ENCODE peak calls at places on chromosome 18, in six cellular contexts. X is HepG2; J is CD8-positive, alpha-beta T cell; V is left lung; S is upper lobe of right lung; F is endodermal cell. P is an unnamed sample. For H3K27me3, the result is how much of the 10 kb centered on the place peaks cover.

GRCh38 chr18:13236411-13236810 is 17.9 kb downstream of the LDLRAD4 start:
- DNase-seq in X (no peak), J (no peak), V (no peak), S (no peak), F (peak), P (no peak)

GRCh38 chr18:61019902-61020301 is 313.3 kb upstream of the CDH20 start:
- DNase-seq in X (no peak), J (no peak), V (no peak), S (no peak), F (no peak), P (no peak)

GRCh38 chr18:43012951-43013350 is 102.5 kb downstream of the RIT2 start:
- DNase-seq in X (no peak), J (no peak), V (no peak), S (no peak), F (no peak), P (no peak)

GRCh38 chr18:37362158-37362890 is 203.3 kb downstream of the CELF4 start:
- DNase-seq in X (peak), J (no peak), V (peak), S (no peak), F (peak), P (no peak)

GRCh38 chr18:48514786-48515185 is 24.0 kb upstream of the CTIF start:
- DNase-seq in X (no peak), J (no peak), V (no peak), S (no peak), F (no peak), P (no peak)

GRCh38 chr18:41731887-41732286 is 223.1 kb upstream of the PIK3C3 start:
- DNase-seq in X (no peak), J (no peak), V (no peak), S (no peak), F (no peak), P (no peak)

GRCh38 chr18:37630326-37630725 is 64.7 kb upstream of the CELF4 start:
- DNase-seq in X (no peak), J (no peak), V (no peak), S (no peak), F (no peak), P (no peak)

GRCh38 chr18:5914016-5914415 is 18.7 kb upstream of the TMEM200C start:
- DNase-seq in X (no peak), J (no peak), V (no peak), S (no peak), F (no peak), P (no peak)

GRCh38 chr18:13235326-13235937 is 16.9 kb downstream of the LDLRAD4 start:
- DNase-seq in X (no peak), J (no peak), V (no peak), S (no peak), F (peak), P (no peak)

GRCh38 chr18:44736664-44737063 is 56.0 kb downstream of the SETBP1 start:
- DNase-seq in X (no peak), J (no peak), V (no peak), S (no peak), F (no peak), P (no peak)

GRCh38 chr18:34522627-34523026 is 187.5 kb upstream of the DTNA start:
- DNase-seq in X (no peak), J (no peak), V (no peak), S (no peak), F (no peak), P (no peak)

GRCh38 chr18:79251021-79251420 is 144.7 kb upstream of the NFATC1 start:
- DNase-seq in X (no peak), J (no peak), V (no peak), S (no peak), F (no peak), P (no peak)

GRCh38 chr18:26771524-26771923 is 94.0 kb downstream of the AQP4 start:
- DNase-seq in X (peak), J (no peak), V (no peak), S (no peak), F (peak), P (no peak)
- TF ChIP-seq CTCF in X (peak), J (no peak), V (peak), S (peak), F (peak), P (no peak)

GRCh38 chr18:32441536-32441935 is 29.1 kb downstream of the GAREM1 start:
- DNase-seq in X (no peak), J (no peak), V (no peak), S (no peak), F (no peak), P (no peak)
- H3K4me3 ChIP-seq in X (no peak), J (no peak), V (no peak), S (no peak), F (no peak), P (no peak)

GRCh38 chr18:11672198-11672597 is 16.9 kb upstream of the GNAL start:
- DNase-seq in X (no peak), J (no peak), V (no peak), S (no peak), F (peak), P (no peak)
- H3K27me3 ChIP-seq in X (under half), J (under half), V (under half), S (under half), F (under half), P (under half)

DNA sequence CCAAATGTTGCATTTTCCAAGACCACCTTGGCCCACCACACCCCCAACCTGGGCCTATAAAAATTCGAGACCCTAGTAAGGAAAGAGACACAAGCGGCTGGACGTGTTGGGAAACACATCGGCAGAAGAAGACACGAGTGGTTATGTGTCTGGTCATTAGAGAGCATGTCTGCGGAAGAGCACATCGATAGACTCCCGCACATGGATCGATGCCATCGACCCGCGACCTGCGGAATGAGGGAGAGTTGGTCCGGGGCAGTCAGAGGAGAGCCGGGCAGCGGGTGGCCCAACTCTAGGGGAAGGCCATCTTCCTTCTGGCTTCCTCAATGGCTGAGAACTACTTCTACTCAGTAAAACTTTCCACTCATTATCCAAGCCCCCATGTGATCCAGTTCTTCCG is 219.4 kb downstream of the TGIF1 start:
- DNase-seq in X (no peak), J (no peak), V (no peak), S (no peak), F (peak), P (no peak)
- TF ChIP-seq CTCF in X (no peak), J (no peak), V (no peak), S (no peak), F (no peak), P (no peak)

DNA sequence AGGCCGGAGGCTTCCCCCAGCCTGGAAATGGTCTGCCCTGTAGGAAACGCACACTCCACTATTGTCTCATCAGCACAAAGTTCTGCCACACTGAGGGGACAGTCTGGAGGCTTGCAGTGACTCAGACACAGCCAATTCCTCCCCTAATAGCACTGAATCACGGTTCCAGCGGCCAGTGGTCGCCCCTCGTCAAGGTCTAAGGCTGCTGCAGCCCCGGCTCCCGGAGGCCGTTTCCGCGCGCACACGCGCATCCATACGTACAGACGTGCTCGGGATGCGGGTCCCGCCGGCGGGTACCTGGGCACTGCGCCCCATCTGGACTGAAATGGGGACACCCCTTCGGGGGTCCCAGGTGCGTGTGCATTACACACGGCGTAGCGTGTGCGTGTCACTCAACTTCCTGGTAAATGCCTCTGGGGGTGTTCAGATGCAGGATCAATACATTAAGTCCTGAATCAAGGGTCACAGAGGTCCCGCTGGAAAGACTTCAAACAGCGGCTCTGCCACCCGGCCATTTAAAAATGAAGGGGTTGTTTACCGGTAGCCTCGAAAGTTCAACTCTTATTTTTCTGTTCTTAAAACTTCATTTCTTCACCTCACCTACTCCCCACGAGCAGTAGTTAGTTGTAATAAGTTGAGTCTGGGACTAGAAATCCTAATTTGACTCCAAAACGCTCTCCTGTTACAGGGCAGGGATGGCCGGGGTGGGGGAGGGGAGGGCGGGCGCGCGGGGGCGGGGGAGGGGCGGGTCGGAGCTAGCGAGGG is 575 bp upstream of the ZNF516 start:
- DNase-seq in X (peak), J (no peak), V (peak), S (no peak), F (peak), P (no peak)
- H3K4me3 ChIP-seq in X (peak), J (peak), V (peak), S (peak), F (peak), P (peak)

DNA sequence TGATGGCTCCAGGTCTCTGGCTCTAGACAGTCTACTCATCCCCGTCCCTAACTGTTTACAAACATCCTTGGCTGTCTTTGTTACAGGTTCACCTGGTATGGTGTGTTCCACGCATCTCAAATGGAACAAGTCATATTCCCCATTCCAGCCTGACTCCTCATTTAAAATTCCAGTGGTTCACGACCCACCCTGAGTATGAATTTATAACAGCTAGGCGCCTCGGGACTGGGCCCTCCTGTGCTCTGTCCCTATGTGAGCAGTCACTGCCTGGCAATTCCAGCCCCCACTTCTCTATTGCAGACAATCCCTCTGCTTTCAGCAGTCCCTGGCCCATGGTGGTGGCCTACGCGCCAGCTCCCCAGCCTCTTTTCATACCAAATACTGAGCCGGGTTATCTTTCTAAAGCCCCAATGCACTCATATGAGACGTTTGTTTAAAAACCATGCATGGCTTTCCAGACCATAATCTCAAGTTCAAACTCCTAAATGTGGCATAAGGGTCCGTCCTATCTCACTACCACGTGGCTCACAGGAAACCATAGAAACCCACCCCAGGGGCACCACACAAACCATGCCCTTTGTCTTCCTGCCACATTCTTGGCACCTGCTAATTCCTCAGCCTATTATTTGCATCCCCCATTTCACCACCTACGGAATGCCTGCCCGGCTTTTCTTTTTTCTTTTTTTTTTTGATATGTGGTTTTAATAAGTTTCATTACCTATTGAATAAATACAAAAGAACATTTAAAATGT is 1.6 kb downstream of the SERPINB8 start:
- DNase-seq in X (no peak), J (no peak), V (no peak), S (no peak), F (no peak), P (no peak)
- H3K27me3 ChIP-seq in X (under half), J (under half), V (under half), S (under half), F (under half), P (under half)

DNA sequence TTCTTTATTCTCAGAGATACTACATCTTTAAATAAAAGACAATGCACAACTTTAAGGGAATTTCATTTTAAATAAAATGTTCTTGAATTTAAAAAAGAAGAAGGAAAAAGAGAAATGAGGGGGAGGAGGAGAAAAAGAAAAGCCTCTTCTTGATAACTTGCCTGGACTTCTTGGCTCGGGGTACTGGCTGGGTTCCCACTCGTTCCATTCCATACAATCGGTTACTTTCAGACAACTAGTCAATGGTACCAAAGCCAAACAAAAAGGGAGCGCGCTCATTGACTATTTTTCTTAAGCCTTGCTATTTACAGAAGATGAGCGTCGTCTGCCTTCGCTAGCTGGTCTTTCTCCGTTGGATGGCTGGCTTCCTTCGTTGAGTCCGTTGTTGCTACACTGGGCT is 260.5 kb downstream of the ZNF516 start:
- DNase-seq in X (no peak), J (no peak), V (no peak), S (no peak), F (no peak), P (no peak)
- TF ChIP-seq CTCF in X (no peak), J (no peak), V (no peak), S (no peak), F (no peak), P (no peak)

GRCh38 chr18:25599443-25599842 is 247.5 kb upstream of the ZNF521 start:
- DNase-seq in X (no peak), J (no peak), V (no peak), S (no peak), F (no peak), P (no peak)

GRCh38 chr18:25605322-25605721 is 253.4 kb upstream of the ZNF521 start:
- DNase-seq in X (no peak), J (no peak), V (peak), S (no peak), F (no peak), P (no peak)

GRCh38 chr18:25604231-25604908 is 252.4 kb upstream of the ZNF521 start:
- DNase-seq in X (no peak), J (no peak), V (no peak), S (no peak), F (no peak), P (no peak)

DNA sequence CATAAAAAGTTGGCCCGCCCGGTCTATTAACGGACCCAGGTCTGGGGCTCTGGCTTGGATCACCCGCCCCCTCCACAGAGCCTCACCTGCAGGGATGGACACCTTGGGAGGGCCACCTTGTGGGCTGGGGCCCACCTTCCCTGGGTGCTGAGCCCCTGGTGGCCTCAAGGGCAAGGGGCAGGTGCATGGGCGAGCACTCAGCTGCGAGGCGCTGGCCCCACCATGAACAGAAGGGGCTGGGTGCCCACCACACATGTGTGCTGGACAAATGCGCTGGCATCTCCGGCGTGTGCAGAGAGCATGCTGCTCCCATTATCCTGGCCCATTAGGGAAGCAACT is 252.9 kb upstream of the ZNF521 start:
- DNase-seq in X (no peak), J (no peak), V (peak), S (peak), F (no peak), P (no peak)
- H3K4me3 ChIP-seq in X (no peak), J (no peak), V (no peak), S (no peak), F (no peak), P (no peak)

GRCh38 chr18:57443716-57444115 is 8.5 kb downstream of the ONECUT2 start:
- DNase-seq in X (peak), J (no peak), V (no peak), S (no peak), F (no peak), P (no peak)

GRCh38 chr18:57447154-57447621 is 12.0 kb downstream of the ONECUT2 start:
- DNase-seq in X (no peak), J (no peak), V (no peak), S (no peak), F (peak), P (no peak)

GRCh38 chr18:57444301-57444759 is 9.2 kb downstream of the ONECUT2 start:
- DNase-seq in X (no peak), J (no peak), V (no peak), S (no peak), F (no peak), P (no peak)

GRCh38 chr18:57446322-57446721 is 11.1 kb downstream of the ONECUT2 start:
- DNase-seq in X (peak), J (no peak), V (no peak), S (no peak), F (peak), P (no peak)

GRCh38 chr18:57445488-57446319 is 10.5 kb downstream of the ONECUT2 start:
- DNase-seq in X (peak), J (no peak), V (no peak), S (no peak), F (no peak), P (no peak)
- H3K27me3 ChIP-seq in X (under half), J (under half), V (half or more), S (half or more), F (half or more), P (under half)